ENCODE peak calls at places on chromosomes 1 and 21, in seven cellular contexts. One of them, this sample, is unnamed.
A peak's percentile ranks its signal among the peaks of the same experiment; 100 is the strongest.

GRCh38 chr1:93566227-93566626 is 115.4 kb downstream of the BCAR3 start:
- DNase-seq in suprapubic skin: no peak
- DNase-seq in heart left ventricle: no peak
- DNase-seq in ELF-1: no peak
- DNase-seq in globus pallidus: no peak
- DNase-seq in substantia nigra: no peak
- DNase-seq in natural killer cell: no peak
- DNase-seq in this sample: no peak

GRCh38 chr1:36494971-36495370 is 12.3 kb upstream of the CSF3R start:
- DNase-seq in substantia nigra: no peak
- DNase-seq in ELF-1: no peak
- DNase-seq in globus pallidus: no peak
- DNase-seq in heart left ventricle: no peak
- DNase-seq in natural killer cell: no peak
- DNase-seq in suprapubic skin: no peak
- DNase-seq in this sample: no peak

GRCh38 chr1:186681806-186682205 is 1.6 kb upstream of the PTGS2 start:
- DNase-seq in globus pallidus: no peak
- DNase-seq in suprapubic skin: no peak
- DNase-seq in natural killer cell: no peak
- DNase-seq in substantia nigra: no peak
- DNase-seq in heart left ventricle: no peak
- DNase-seq in ELF-1: no peak
- DNase-seq in this sample: no peak

GRCh38 chr1:178196631-178197030 is 102.7 kb downstream of the RASAL2 start:
- DNase-seq in natural killer cell: no peak
- DNase-seq in substantia nigra: no peak
- DNase-seq in heart left ventricle: no peak
- DNase-seq in suprapubic skin: no peak
- DNase-seq in ELF-1: no peak
- DNase-seq in globus pallidus: no peak
- DNase-seq in this sample: no peak

GRCh38 chr21:20739421-20739820 is 258.8 kb upstream of the NCAM2 start:
- DNase-seq in globus pallidus: no peak
- DNase-seq in substantia nigra: no peak
- DNase-seq in ELF-1: peak; percentile 9
- DNase-seq in heart left ventricle: no peak
- DNase-seq in natural killer cell: no peak
- DNase-seq in suprapubic skin: no peak
- DNase-seq in this sample: no peak

GRCh38 chr21:26597023-26597422 is 23.9 kb upstream of the CYYR1 start:
- DNase-seq in heart left ventricle: no peak
- DNase-seq in globus pallidus: no peak
- DNase-seq in suprapubic skin: no peak
- DNase-seq in substantia nigra: no peak
- DNase-seq in ELF-1: no peak
- DNase-seq in natural killer cell: no peak
- DNase-seq in this sample: no peak

GRCh38 chr1:198519639-198520501 is 20.6 kb downstream of the ATP6V1G3 start:
- DNase-seq in natural killer cell: no peak
- DNase-seq in heart left ventricle: no peak
- DNase-seq in globus pallidus: no peak
- DNase-seq in substantia nigra: no peak
- DNase-seq in suprapubic skin: no peak
- DNase-seq in ELF-1: no peak
- DNase-seq in this sample: no peak

GRCh38 chr21:37079211-37079824 is 6.3 kb downstream of the TTC3 start:
- DNase-seq in suprapubic skin: no peak
- DNase-seq in ELF-1: peak; percentile 30
- DNase-seq in globus pallidus: no peak
- DNase-seq in heart left ventricle: no peak
- DNase-seq in substantia nigra: no peak
- DNase-seq in natural killer cell: no peak
- DNase-seq in this sample: no peak

GRCh38 chr1:12031039-12031980 is 12.0 kb downstream of the MIIP start:
- DNase-seq in ELF-1: peak; percentile 46
- DNase-seq in natural killer cell: no peak
- DNase-seq in heart left ventricle: no peak
- DNase-seq in globus pallidus: no peak
- DNase-seq in suprapubic skin: no peak
- DNase-seq in substantia nigra: peak; percentile 16
- DNase-seq in this sample: no peak

GRCh38 chr1:180521474-180522203 is 19.3 kb upstream of the ACBD6 start:
- DNase-seq in natural killer cell: no peak
- DNase-seq in heart left ventricle: no peak
- DNase-seq in ELF-1: peak; percentile 29
- DNase-seq in suprapubic skin: no peak
- DNase-seq in substantia nigra: no peak
- DNase-seq in globus pallidus: no peak
- DNase-seq in this sample: no peak

GRCh38 chr1:64162151-64162550 is 41.3 kb upstream of the UBE2U start:
- DNase-seq in heart left ventricle: no peak
- DNase-seq in substantia nigra: no peak
- DNase-seq in globus pallidus: no peak
- DNase-seq in ELF-1: no peak
- DNase-seq in suprapubic skin: no peak
- DNase-seq in natural killer cell: no peak
- DNase-seq in this sample: no peak

GRCh38 chr1:228085287-228085926 is 2.9 kb downstream of the ARF1 start:
- DNase-seq in natural killer cell: no peak
- DNase-seq in suprapubic skin: no peak
- DNase-seq in globus pallidus: no peak
- DNase-seq in substantia nigra: no peak
- DNase-seq in ELF-1: peak; percentile 89
- DNase-seq in heart left ventricle: no peak
- DNase-seq in this sample: no peak

GRCh38 chr1:51850420-51851297 is 27.9 kb downstream of the NRDC start:
- DNase-seq in ELF-1: no peak
- DNase-seq in heart left ventricle: peak; percentile 37
- DNase-seq in suprapubic skin: no peak
- DNase-seq in substantia nigra: peak; percentile 19
- DNase-seq in globus pallidus: peak; percentile 11
- DNase-seq in natural killer cell: no peak
- DNase-seq in this sample: no peak

GRCh38 chr21:41321211-41321907 is 4.8 kb downstream of the FAM3B start:
- DNase-seq in suprapubic skin: no peak
- DNase-seq in natural killer cell: no peak
- DNase-seq in heart left ventricle: no peak
- DNase-seq in substantia nigra: no peak
- DNase-seq in ELF-1: no peak
- DNase-seq in globus pallidus: no peak
- DNase-seq in this sample: no peak

GRCh38 chr1:201272838-201273237 is 10.5 kb upstream of the PKP1 start:
- DNase-seq in heart left ventricle: no peak
- DNase-seq in substantia nigra: no peak
- DNase-seq in natural killer cell: no peak
- DNase-seq in globus pallidus: no peak
- DNase-seq in suprapubic skin: no peak
- DNase-seq in ELF-1: peak; percentile 34
- DNase-seq in this sample: no peak

GRCh38 chr1:247487057-247487456 is 29.2 kb upstream of the OR2B11 start:
- DNase-seq in substantia nigra: no peak
- DNase-seq in suprapubic skin: no peak
- DNase-seq in natural killer cell: no peak
- DNase-seq in heart left ventricle: no peak
- DNase-seq in ELF-1: peak; percentile 27
- DNase-seq in globus pallidus: peak; percentile 31
- DNase-seq in this sample: no peak

GRCh38 chr1:180003026-180003695 is 48.6 kb downstream of the CEP350 start:
- DNase-seq in ELF-1: no peak
- DNase-seq in substantia nigra: no peak
- DNase-seq in heart left ventricle: no peak
- DNase-seq in globus pallidus: no peak
- DNase-seq in natural killer cell: no peak
- DNase-seq in suprapubic skin: no peak
- DNase-seq in this sample: no peak

GRCh38 chr1:12798911-12799310 is 7.7 kb downstream of the PRAMEF1 start:
- DNase-seq in ELF-1: peak; percentile 45
- DNase-seq in heart left ventricle: no peak
- DNase-seq in globus pallidus: no peak
- DNase-seq in suprapubic skin: no peak
- DNase-seq in natural killer cell: no peak
- DNase-seq in substantia nigra: no peak
- DNase-seq in this sample: no peak

GRCh38 chr1:24470607-24471006 is 32.0 kb upstream of the RCAN3 start:
- DNase-seq in ELF-1: no peak
- DNase-seq in globus pallidus: no peak
- DNase-seq in suprapubic skin: no peak
- DNase-seq in natural killer cell: no peak
- DNase-seq in substantia nigra: no peak
- DNase-seq in heart left ventricle: no peak
- DNase-seq in this sample: no peak

GRCh38 chr1:151705739-151706463 is 10.7 kb downstream of the CELF3 start:
- DNase-seq in suprapubic skin: no peak
- DNase-seq in natural killer cell: no peak
- DNase-seq in substantia nigra: no peak
- DNase-seq in heart left ventricle: no peak
- DNase-seq in ELF-1: no peak
- DNase-seq in globus pallidus: no peak
- DNase-seq in this sample: no peak

GRCh38 chr1:150621497-150622113 is 7.8 kb downstream of the ENSA start:
- DNase-seq in natural killer cell: peak; percentile 39
- DNase-seq in ELF-1: no peak
- DNase-seq in globus pallidus: no peak
- DNase-seq in substantia nigra: peak; percentile 20
- DNase-seq in heart left ventricle: peak; percentile 64
- DNase-seq in suprapubic skin: no peak
- DNase-seq in this sample: no peak

GRCh38 chr1:74193908-74194307 is 4.1 kb downstream of the LRRIQ3 start:
- DNase-seq in globus pallidus: no peak
- DNase-seq in suprapubic skin: no peak
- DNase-seq in substantia nigra: no peak
- DNase-seq in heart left ventricle: no peak
- DNase-seq in ELF-1: no peak
- DNase-seq in natural killer cell: no peak
- DNase-seq in this sample: no peak

GRCh38 chr21:43210454-43211084 is 41.8 kb downstream of the CRYAA start:
- DNase-seq in heart left ventricle: peak; percentile 13
- DNase-seq in substantia nigra: no peak
- DNase-seq in natural killer cell: no peak
- DNase-seq in ELF-1: no peak
- DNase-seq in suprapubic skin: peak; percentile 51
- DNase-seq in globus pallidus: no peak
- DNase-seq in this sample: no peak

GRCh38 chr1:226121587-226122400 is 59.3 kb downstream of the H3-3A start:
- DNase-seq in suprapubic skin: peak; percentile 80
- DNase-seq in globus pallidus: peak; percentile 41
- DNase-seq in natural killer cell: peak; percentile 78
- DNase-seq in ELF-1: peak; percentile 85
- DNase-seq in heart left ventricle: peak; percentile 75
- DNase-seq in substantia nigra: peak; percentile 44
- DNase-seq in this sample: no peak

GRCh38 chr1:170445096-170445495 is 86.9 kb upstream of the GORAB start:
- DNase-seq in substantia nigra: no peak
- DNase-seq in ELF-1: no peak
- DNase-seq in suprapubic skin: no peak
- DNase-seq in natural killer cell: no peak
- DNase-seq in heart left ventricle: no peak
- DNase-seq in globus pallidus: no peak
- DNase-seq in this sample: no peak

GRCh38 chr1:25469177-25469576 is 38.5 kb downstream of the MACO1 start:
- DNase-seq in substantia nigra: no peak
- DNase-seq in suprapubic skin: no peak
- DNase-seq in natural killer cell: no peak
- DNase-seq in heart left ventricle: no peak
- DNase-seq in ELF-1: no peak
- DNase-seq in globus pallidus: no peak
- DNase-seq in this sample: no peak

GRCh38 chr1:67552336-67552759 is 122.1 kb upstream of the SERBP1 start:
- DNase-seq in heart left ventricle: no peak
- DNase-seq in suprapubic skin: no peak
- DNase-seq in ELF-1: peak; percentile 44
- DNase-seq in natural killer cell: no peak
- DNase-seq in globus pallidus: no peak
- DNase-seq in substantia nigra: no peak
- DNase-seq in this sample: no peak

GRCh38 chr1:22687191-22687590 is 23.4 kb upstream of the EPHB2 start:
- DNase-seq in natural killer cell: no peak
- DNase-seq in heart left ventricle: no peak
- DNase-seq in globus pallidus: no peak
- DNase-seq in ELF-1: no peak
- DNase-seq in suprapubic skin: no peak
- DNase-seq in substantia nigra: no peak
- DNase-seq in this sample: no peak

GRCh38 chr1:243294723-243295121 is 38.9 kb downstream of the SDCCAG8 start:
- DNase-seq in natural killer cell: no peak
- DNase-seq in heart left ventricle: no peak
- DNase-seq in globus pallidus: no peak
- DNase-seq in substantia nigra: no peak
- DNase-seq in suprapubic skin: no peak
- DNase-seq in ELF-1: no peak
- DNase-seq in this sample: no peak

GRCh38 chr1:16257968-16258367 is 21.0 kb upstream of the CPLANE2 start:
- DNase-seq in substantia nigra: no peak
- DNase-seq in ELF-1: no peak
- DNase-seq in suprapubic skin: no peak
- DNase-seq in heart left ventricle: no peak
- DNase-seq in globus pallidus: no peak
- DNase-seq in natural killer cell: no peak
- DNase-seq in this sample: no peak

GRCh38 chr21:28445081-28445830 is 547.4 kb downstream of the LTN1 start:
- DNase-seq in ELF-1: no peak
- DNase-seq in suprapubic skin: no peak
- DNase-seq in natural killer cell: no peak
- DNase-seq in substantia nigra: no peak
- DNase-seq in heart left ventricle: no peak
- DNase-seq in globus pallidus: no peak
- DNase-seq in this sample: no peak

GRCh38 chr1:229027158-229027557 is 243.8 kb upstream of the RAB4A start:
- DNase-seq in globus pallidus: no peak
- DNase-seq in natural killer cell: no peak
- DNase-seq in ELF-1: no peak
- DNase-seq in substantia nigra: no peak
- DNase-seq in heart left ventricle: no peak
- DNase-seq in suprapubic skin: no peak
- DNase-seq in this sample: no peak

This sample was measured in hypothalamus.